ENCODE peak calls at places on chromosomes 1 and 21, in seven cellular contexts. X is KBM-7; R is activated naive CD4-positive, alpha-beta T cell; L is germinal center; M is AG09319; Q is AG04450; H is stimulated activated naive B cell treated with anti-CD40 and anti-IgM and Interleukin-4, amounts not matched to agents 10 μg/mL and 1 μg/mL and 100 μg/mL, for 72 hours. B is an unnamed sample.

GRCh38 chr21:35840197-35840799 is 220.0 kb downstream of the SETD4 start:
- DNase-seq in X (peak; percentile 68), R (no peak), L (peak; percentile 11), M (peak; percentile 78), Q (peak; percentile 69), H (peak; percentile 22), B (no peak)

GRCh38 chr1:7680791-7681165 is 90.3 kb upstream of the VAMP3 start:
- DNase-seq in X (no peak), R (no peak), L (no peak), M (no peak), Q (no peak), H (no peak), B (no peak)

GRCh38 chr1:112509005-112509659 is 367 bp downstream of the WNT2B start:
- DNase-seq in X (no peak), R (no peak), L (peak; percentile 45), M (no peak), Q (no peak), H (no peak), B (no peak)

GRCh38 chr1:242017580-242018233 is 18.8 kb upstream of the MAP1LC3C start:
- DNase-seq in X (peak; percentile 60), R (no peak), L (peak; percentile 62), M (no peak), Q (no peak), H (peak; percentile 27), B (no peak)

GRCh38 chr1:233233508-233234040 is 62.0 kb downstream of the PCNX2 start:
- DNase-seq in X (no peak), R (no peak), L (no peak), M (no peak), Q (no peak), H (no peak), B (no peak)

GRCh38 chr1:164017239-164017638 is 541.7 kb upstream of the PBX1 start:
- DNase-seq in X (no peak), R (no peak), L (no peak), M (no peak), Q (no peak), H (no peak), B (no peak)

GRCh38 chr1:181647314-181648035 is 164.2 kb downstream of the CACNA1E start:
- DNase-seq in X (no peak), R (no peak), L (no peak), M (no peak), Q (no peak), H (no peak), B (no peak)

GRCh38 chr1:54577612-54578011 is 29.6 kb downstream of the ACOT11 start:
- DNase-seq in X (no peak), R (no peak), L (no peak), M (no peak), Q (peak; percentile 20), H (no peak), B (no peak)

GRCh38 chr1:200982071-200982945 is 41.2 kb downstream of the KIF21B start:
- DNase-seq in X (no peak), R (no peak), L (no peak), M (no peak), Q (peak; percentile 26), H (no peak), B (no peak)

GRCh38 chr1:25369241-25369640 is 31.1 kb downstream of the TMEM50A start:
- DNase-seq in X (no peak), R (no peak), L (no peak), M (no peak), Q (no peak), H (no peak), B (no peak)

GRCh38 chr1:107572674-107573205 is 392.2 kb downstream of the VAV3 start:
- DNase-seq in X (no peak), R (no peak), L (no peak), M (no peak), Q (peak; percentile 1), H (no peak), B (no peak)

GRCh38 chr1:194102607-194103006 is 916.2 kb upstream of the B3GALT2 start:
- DNase-seq in X (peak; percentile 16), R (no peak), L (no peak), M (no peak), Q (no peak), H (no peak), B (no peak)

GRCh38 chr1:83781667-83782066 is 217.3 kb downstream of the TTLL7 start:
- DNase-seq in X (no peak), R (no peak), L (no peak), M (no peak), Q (no peak), H (no peak), B (no peak)

GRCh38 chr1:147169171-147169570 is 3.1 kb downstream of the PRKAB2 start:
- DNase-seq in X (no peak), R (no peak), L (no peak), M (no peak), Q (no peak), H (no peak), B (no peak)

GRCh38 chr21:36429672-36430546 is 44.7 kb downstream of the CHAF1B start:
- DNase-seq in X (peak; percentile 91), R (peak; percentile 10), L (peak; percentile 38), M (peak; percentile 88), Q (peak; percentile 97), H (peak; percentile 79), B (peak; percentile 86)

GRCh38 chr1:173122958-173123852 is 72.5 kb upstream of the TNFSF18 start:
- DNase-seq in X (peak; percentile 55), R (no peak), L (peak; percentile 46), M (peak; percentile 84), Q (peak; percentile 86), H (peak; percentile 46), B (peak; percentile 91)

GRCh38 chr1:216824511-216824910 is 101.3 kb upstream of the ESRRG start:
- DNase-seq in X (no peak), R (no peak), L (no peak), M (no peak), Q (no peak), H (no peak), B (no peak)

GRCh38 chr1:182703539-182703938 is 19.2 kb upstream of the RGS8 start:
- DNase-seq in X (no peak), R (no peak), L (no peak), M (no peak), Q (no peak), H (no peak), B (no peak)

GRCh38 chr1:197577580-197577979 is 197.7 kb downstream of the DENND1B start:
- DNase-seq in X (no peak), R (no peak), L (no peak), M (no peak), Q (peak; percentile 20), H (no peak), B (no peak)

GRCh38 chr1:180630408-180631196 is 1.2 kb upstream of the XPR1 start:
- DNase-seq in X (no peak), R (no peak), L (no peak), M (no peak), Q (no peak), H (no peak), B (no peak)

GRCh38 chr1:222547944-222548671 is at the start of gene HHIPL2:
- DNase-seq in X (no peak), R (no peak), L (no peak), M (no peak), Q (no peak), H (no peak), B (no peak)

GRCh38 chr1:111577814-111578213 is 41.8 kb upstream of the RAP1A start:
- DNase-seq in X (no peak), R (no peak), L (no peak), M (no peak), Q (no peak), H (no peak), B (no peak)